ENCODE peak calls at places on chromosomes 6 and 20, in four cellular contexts. One of them, this sample, is unnamed.

GRCh38 chr6:5359413-5359812 is 98.1 kb downstream of the FARS2 start:
- DNase-seq in A549: no peak
- DNase-seq in upper lobe of left lung: no peak
- DNase-seq in suprapubic skin: no peak
- DNase-seq in this sample: no peak

GRCh38 chr6:53961679-53962370 is 149.4 kb upstream of the MLIP start:
- DNase-seq in suprapubic skin: no peak
- DNase-seq in upper lobe of left lung: no peak
- DNase-seq in A549: peak
- DNase-seq in this sample: no peak

GRCh38 chr6:150142304-150142656 is 564 bp upstream of the PPP1R14C start:
- DNase-seq in upper lobe of left lung: peak
- DNase-seq in suprapubic skin: no peak
- DNase-seq in A549: no peak
- DNase-seq in this sample: no peak

GRCh38 chr6:77561768-77562314 is 91.0 kb upstream of the MEI4 start:
- DNase-seq in upper lobe of left lung: no peak
- DNase-seq in A549: no peak
- DNase-seq in suprapubic skin: no peak
- DNase-seq in this sample: no peak

GRCh38 chr6:107305391-107305790 is 154.0 kb downstream of the PDSS2 start:
- DNase-seq in suprapubic skin: no peak
- DNase-seq in upper lobe of left lung: no peak
- DNase-seq in A549: no peak
- DNase-seq in this sample: no peak

GRCh38 chr6:84411060-84411629 is 183.7 kb upstream of the CEP162 start:
- DNase-seq in suprapubic skin: no peak
- DNase-seq in upper lobe of left lung: no peak
- DNase-seq in A549: peak
- DNase-seq in this sample: no peak

GRCh38 chr20:26167499-26167898 is 470.8 kb upstream of the ZNF337 start:
- DNase-seq in A549: no peak
- DNase-seq in upper lobe of left lung: no peak
- DNase-seq in suprapubic skin: no peak
- DNase-seq in this sample: no peak

GRCh38 chr6:10315631-10316145 is 99.2 kb downstream of the TFAP2A start:
- DNase-seq in A549: no peak
- DNase-seq in upper lobe of left lung: no peak
- DNase-seq in suprapubic skin: no peak
- DNase-seq in this sample: no peak

GRCh38 chr20:4465855-4466545 is 255.7 kb upstream of the PRND start:
- DNase-seq in suprapubic skin: no peak
- DNase-seq in A549: no peak
- DNase-seq in upper lobe of left lung: no peak
- DNase-seq in this sample: no peak

GRCh38 chr6:34176261-34177031 is 30.6 kb upstream of the GRM4 start:
- DNase-seq in A549: no peak
- DNase-seq in suprapubic skin: peak
- DNase-seq in upper lobe of left lung: no peak
- DNase-seq in this sample: no peak

GRCh38 chr6:167827062-167827587 is 414 bp downstream of the AFDN start:
- DNase-seq in A549: no peak
- DNase-seq in upper lobe of left lung: no peak
- DNase-seq in suprapubic skin: peak
- DNase-seq in this sample: no peak

GRCh38 chr20:36491901-36492617 is 49.3 kb upstream of the MYL9 start:
- DNase-seq in suprapubic skin: peak
- DNase-seq in upper lobe of left lung: peak
- DNase-seq in A549: no peak
- DNase-seq in this sample: no peak

DNA sequence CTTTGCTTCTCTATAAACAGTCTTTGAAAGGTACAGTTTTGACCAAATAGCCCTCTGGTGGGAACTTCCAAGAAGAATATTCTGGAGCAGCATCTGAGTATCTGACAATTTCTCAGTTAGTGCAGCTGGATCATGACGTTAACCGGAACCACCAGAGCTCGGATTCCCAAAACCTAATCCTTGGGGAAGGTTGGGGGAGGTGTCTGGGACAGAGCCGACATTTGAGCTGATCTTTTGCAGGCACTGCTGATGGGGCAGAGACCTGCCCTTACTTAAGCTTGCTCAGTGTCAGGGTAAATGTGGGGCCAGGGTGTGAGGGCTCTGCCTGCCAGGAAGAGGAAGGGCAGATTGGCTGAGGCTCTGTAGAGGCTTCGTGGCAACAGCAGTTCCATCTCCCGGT is 416.6 kb downstream of the DHX35 start:
- DNase-seq in upper lobe of left lung: no peak
- DNase-seq in suprapubic skin: no peak
- DNase-seq in A549: no peak
- DNase-seq in this sample: no peak
- TF ChIP-seq EP300 in upper lobe of left lung: no peak
- TF ChIP-seq EP300 in suprapubic skin: no peak
- TF ChIP-seq EP300 in A549: no peak
- TF ChIP-seq EP300 in this sample: no peak

DNA sequence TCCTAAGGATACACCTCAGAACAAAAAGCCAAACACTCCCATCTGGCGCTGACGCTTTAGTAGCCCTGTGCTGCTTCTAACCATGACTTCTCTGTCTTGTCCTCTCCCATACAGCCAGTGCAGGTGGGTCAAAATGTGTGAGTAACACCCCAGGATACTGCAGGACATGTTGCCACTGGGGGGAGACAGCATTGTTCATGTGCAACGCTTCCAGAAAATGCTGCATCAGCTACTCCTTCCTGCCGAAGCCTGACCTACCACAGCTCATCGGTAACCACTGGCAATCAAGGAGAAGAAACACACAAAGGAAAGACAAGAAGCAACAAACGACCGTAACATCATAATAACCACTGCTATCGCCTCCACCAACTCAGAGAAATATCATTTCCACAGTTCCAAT is 1.4 kb downstream of the DEFB132 start:
- DNase-seq in upper lobe of left lung: no peak
- DNase-seq in suprapubic skin: no peak
- DNase-seq in A549: peak
- DNase-seq in this sample: no peak
- TF ChIP-seq CTCF in upper lobe of left lung: no peak
- TF ChIP-seq CTCF in suprapubic skin: no peak
- TF ChIP-seq CTCF in A549: peak
- TF ChIP-seq CTCF in this sample: no peak

GRCh38 chr6:62716719-62717118 is 430.7 kb upstream of the KHDRBS2 start:
- DNase-seq in suprapubic skin: no peak
- DNase-seq in A549: no peak
- DNase-seq in upper lobe of left lung: no peak
- DNase-seq in this sample: no peak
- TF ChIP-seq EP300 in suprapubic skin: no peak
- TF ChIP-seq EP300 in A549: no peak
- TF ChIP-seq EP300 in upper lobe of left lung: no peak
- TF ChIP-seq EP300 in this sample: no peak

GRCh38 chr6:44485601-44486000 is 98.1 kb downstream of the CDC5L start:
- DNase-seq in upper lobe of left lung: no peak
- DNase-seq in suprapubic skin: no peak
- DNase-seq in A549: no peak
- DNase-seq in this sample: no peak
- TF ChIP-seq CTCF in upper lobe of left lung: no peak
- TF ChIP-seq CTCF in suprapubic skin: no peak
- TF ChIP-seq CTCF in A549: no peak
- TF ChIP-seq CTCF in this sample: no peak